ENCODE peak calls at places on chromosomes 3 and 15, in seven cellular contexts. S is AG10803, T is MM.1S, V is activated B cell treated with CpG ODN at 0.5 μM for 24 hours, M is progenitor cell of endocrine pancreas, R is prostate gland, I is endothelial cell. C is an unnamed sample.

GRCh38 chr15:65738649-65739048 is 53.4 kb downstream of the DENND4A start:
- DNase-seq in S (no peak), T (no peak), V (no peak), M (no peak), R (no peak), I (no peak), C (no peak)

GRCh38 chr3:128849776-128850542 is 29.5 kb upstream of the ACAD9 start:
- DNase-seq in S (peak; percentile 26), T (no peak), V (no peak), M (no peak), R (no peak), I (no peak), C (no peak)

GRCh38 chr15:95557226-95558046 is 773.1 kb upstream of the NR2F2 start:
- DNase-seq in S (peak; percentile 89), T (no peak), V (no peak), M (no peak), R (peak; percentile 54), I (no peak), C (no peak)

GRCh38 chr15:67124911-67125588 is 59.6 kb downstream of the SMAD3 start:
- DNase-seq in S (no peak), T (no peak), V (no peak), M (no peak), R (no peak), I (no peak), C (no peak)

GRCh38 chr15:90879730-90880366 is 4.5 kb upstream of the FES start:
- DNase-seq in S (no peak), T (no peak), V (no peak), M (no peak), R (no peak), I (no peak), C (no peak)

GRCh38 chr15:25176991-25177954 is 222.5 kb downstream of the SNRPN start:
- DNase-seq in S (no peak), T (no peak), V (peak; percentile 5), M (peak; percentile 6), R (peak; percentile 2), I (peak; percentile 3), C (peak; percentile 23)

GRCh38 chr15:69328739-69329138 is 30.0 kb downstream of the PAQR5 start:
- DNase-seq in S (no peak), T (no peak), V (no peak), M (no peak), R (no peak), I (no peak), C (no peak)

GRCh38 chr3:53834429-53835095 is 11.7 kb downstream of the CHDH start:
- DNase-seq in S (peak; percentile 40), T (no peak), V (no peak), M (no peak), R (no peak), I (no peak), C (no peak)

GRCh38 chr15:35260961-35261360 is 175.9 kb upstream of the NANOGP8 start:
- DNase-seq in S (peak; percentile 47), T (no peak), V (no peak), M (no peak), R (no peak), I (no peak), C (no peak)

GRCh38 chr3:117477214-117477755 is 767.7 kb downstream of the TUSC7 start:
- DNase-seq in S (no peak), T (no peak), V (no peak), M (no peak), R (no peak), I (no peak), C (no peak)
- TF ChIP-seq CTCF in S (no peak), T (no peak), V (no peak), M (no peak), R (no peak), I (no peak), C (no peak)

GRCh38 chr15:84716036-84716732 is at the start of gene SEC11A:
- DNase-seq in S (peak; percentile 93), T (peak; percentile 96), V (peak; percentile 96), M (peak; percentile 89), R (peak; percentile 95), I (peak; percentile 91), C (peak; percentile 93)

GRCh38 chr15:84714372-84714771 is 1.6 kb downstream of the SEC11A start:
- DNase-seq in S (no peak), T (no peak), V (no peak), M (no peak), R (no peak), I (no peak), C (no peak)

GRCh38 chr15:84721381-84721780 is 5.4 kb upstream of the SEC11A start:
- DNase-seq in S (no peak), T (no peak), V (no peak), M (no peak), R (no peak), I (no peak), C (no peak)

GRCh38 chr15:84714816-84715215 is 1.1 kb downstream of the SEC11A start:
- DNase-seq in S (no peak), T (no peak), V (no peak), M (no peak), R (no peak), I (no peak), C (no peak)

DNA sequence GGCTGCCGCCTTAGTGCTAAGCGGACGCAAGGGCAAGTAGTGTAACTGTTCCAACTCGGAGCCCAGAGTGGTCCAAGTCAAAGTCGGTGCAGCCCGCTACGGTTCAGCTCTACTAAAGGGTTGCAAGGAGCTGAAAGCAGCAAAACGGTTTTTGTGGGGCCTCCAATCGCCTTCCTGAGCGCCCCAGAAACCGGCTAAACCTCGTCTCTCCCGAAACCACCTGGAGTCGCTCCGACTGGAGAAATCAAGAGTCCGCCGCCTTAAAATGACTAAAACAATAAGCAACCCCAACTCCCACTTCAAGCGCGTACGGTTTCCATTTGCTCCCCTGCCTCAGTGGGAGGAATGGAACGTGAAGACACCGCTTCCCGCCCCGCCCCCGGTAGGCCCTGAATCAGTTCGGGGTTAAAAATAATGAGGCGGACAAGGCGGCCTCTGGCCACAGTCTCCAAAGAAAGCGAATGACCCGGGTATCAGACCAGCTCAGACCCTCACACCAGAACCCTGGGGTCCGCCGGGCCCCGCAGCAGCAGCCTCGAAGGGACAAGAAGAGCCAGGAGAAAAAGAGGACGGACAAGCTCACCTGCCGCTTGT is 400 bp downstream of the SEC11A start:
- DNase-seq in S (peak; percentile 16), T (peak; percentile 27), V (no peak), M (no peak), R (peak; percentile 16), I (no peak), C (peak; percentile 24)
- TF ChIP-seq CTCF in S (no peak), T (no peak), V (no peak), M (no peak), R (no peak), I (no peak), C (no peak)

GRCh38 chr3:56983427-56983826 is 77.0 kb upstream of the SPATA12 start:
- DNase-seq in S (no peak), T (no peak), V (no peak), M (no peak), R (no peak), I (no peak), C (no peak)

GRCh38 chr3:56987238-56987932 is 73.1 kb upstream of the SPATA12 start:
- DNase-seq in S (no peak), T (no peak), V (no peak), M (no peak), R (no peak), I (peak; percentile 38), C (no peak)

GRCh38 chr3:56986347-56986746 is 74.1 kb upstream of the SPATA12 start:
- DNase-seq in S (no peak), T (no peak), V (no peak), M (no peak), R (no peak), I (no peak), C (no peak)

GRCh38 chr3:56988458-56988857 is 72.0 kb upstream of the SPATA12 start:
- DNase-seq in S (no peak), T (no peak), V (no peak), M (no peak), R (no peak), I (no peak), C (no peak)

GRCh38 chr3:56985460-56986327 is 74.8 kb upstream of the SPATA12 start:
- DNase-seq in S (peak; percentile 60), T (no peak), V (no peak), M (no peak), R (no peak), I (no peak), C (no peak)
- TF ChIP-seq CTCF in S (peak; percentile 33), T (no peak), V (no peak), M (no peak), R (no peak), I (no peak), C (no peak)

DNA sequence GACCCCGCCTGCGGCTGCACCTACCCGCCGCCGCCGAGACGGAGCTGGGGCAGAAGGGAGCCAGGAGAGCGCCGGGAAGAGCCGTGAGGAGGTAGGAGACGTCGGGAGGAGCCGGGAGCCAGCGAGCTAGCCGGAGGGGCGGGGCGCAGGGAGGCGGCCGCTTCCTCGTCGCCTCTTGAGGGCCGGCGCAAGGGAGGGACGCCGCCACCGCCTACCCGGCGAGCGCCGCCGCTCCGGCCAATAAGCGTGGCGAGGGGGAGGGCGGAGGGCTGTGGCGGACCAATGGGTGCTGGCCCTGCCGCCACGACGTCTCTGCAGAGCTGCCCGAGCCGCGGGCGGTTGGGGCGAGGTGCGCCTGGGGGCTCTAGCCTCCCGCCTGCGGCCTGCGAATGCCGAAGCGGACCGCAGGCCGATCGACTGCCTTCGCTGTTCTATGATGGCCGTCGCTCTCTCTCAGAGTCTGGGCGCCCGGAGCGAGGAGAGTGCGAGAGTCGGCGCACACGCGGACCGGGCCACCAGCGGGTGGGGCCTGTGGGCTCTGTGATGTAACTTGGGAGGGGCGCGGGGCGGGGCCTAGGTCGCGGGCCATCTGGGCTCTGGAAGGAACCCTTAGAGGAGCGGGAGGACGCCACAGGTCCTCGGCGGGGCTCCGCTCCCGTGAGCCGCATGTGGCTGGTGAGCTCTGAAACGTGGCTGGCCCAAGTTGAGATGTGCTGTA is 72.7 kb upstream of the MAP4 start:
- DNase-seq in S (peak; percentile 97), T (peak; percentile 96), V (peak; percentile 95), M (peak; percentile 92), R (peak; percentile 96), I (peak; percentile 97), C (peak; percentile 96)
- TF ChIP-seq CTCF in S (no peak), T (no peak), V (no peak), M (peak; percentile 22), R (peak; percentile 6), I (no peak), C (no peak)